ENCODE peak calls at places on chromosome 15, in six cellular contexts. Z is HCT116, R is HepG2, W is K562, F is H1, D is GM12878. H is an unnamed sample. For H3K4me1, the result is how much of the 10 kb centered on the place peaks cover.

GRCh38 chr15:37102315-37103021 is 2.1 kb upstream of the MEIS2 start:
- DNase-seq in D (no peak), W (peak), Z (no peak), R (no peak), F (peak), H (no peak)

GRCh38 chr15:58932791-58933310 is 628 bp downstream of the SLTM start:
- DNase-seq in W (peak), D (no peak), Z (no peak), R (no peak), F (no peak), H (no peak)

GRCh38 chr15:40469776-40470390 is 901 bp upstream of the CHST14 start:
- DNase-seq in W (no peak), F (no peak), R (no peak), Z (no peak), D (no peak), H (no peak)

GRCh38 chr15:74130089-74130848 is at the start of gene ISLR2:
- DNase-seq in D (no peak), Z (no peak), W (no peak), R (no peak), F (no peak), H (no peak)

GRCh38 chr15:31398677-31399260 is 72.1 kb downstream of the KLF13 start:
- DNase-seq in R (peak), F (no peak), D (no peak), Z (no peak), W (no peak), H (no peak)

GRCh38 chr15:31111091-31111647 is 9.6 kb upstream of the TRPM1 start:
- DNase-seq in Z (no peak), R (no peak), F (no peak), W (no peak), D (no peak), H (no peak)

GRCh38 chr15:88912500-88912921 is 668 bp downstream of the MFGE8 start:
- DNase-seq in F (no peak), R (no peak), D (no peak), Z (no peak), W (peak), H (no peak)

GRCh38 chr15:74408385-74408784 is 25.4 kb downstream of the SEMA7A start:
- DNase-seq in Z (no peak), R (no peak), W (no peak), F (no peak), D (no peak), H (no peak)

GRCh38 chr15:100355342-100355741 is 13.6 kb upstream of the ADAMTS17 start:
- DNase-seq in Z (no peak), R (no peak), D (no peak), W (no peak), F (no peak), H (no peak)

GRCh38 chr15:70214266-70214665 is 116.5 kb upstream of the TLE3 start:
- DNase-seq in F (no peak), R (no peak), D (no peak), Z (no peak), W (no peak), H (no peak)

GRCh38 chr15:101256756-101257155 is 4.9 kb upstream of the CHSY1 start:
- DNase-seq in D (no peak), Z (no peak), F (no peak), R (no peak), W (no peak), H (no peak)

GRCh38 chr15:67110400-67110799 is 45.0 kb downstream of the SMAD3 start:
- DNase-seq in F (no peak), R (no peak), D (peak), Z (no peak), W (no peak), H (no peak)

GRCh38 chr15:55256281-55257013 is 33.2 kb downstream of the RAB27A start:
- DNase-seq in F (no peak), Z (no peak), W (no peak), R (peak), D (no peak), H (no peak)

GRCh38 chr15:34154725-34155204 is 52.9 kb downstream of the PGBD4 start:
- DNase-seq in F (no peak), W (no peak), Z (peak), R (no peak), D (no peak), H (no peak)

GRCh38 chr15:100309984-100310291 is 31.8 kb downstream of the ADAMTS17 start:
- DNase-seq in W (no peak), Z (no peak), R (no peak), F (no peak), D (no peak), H (no peak)

GRCh38 chr15:93088200-93088980 is 621 bp downstream of the RGMA start:
- DNase-seq in W (no peak), D (no peak), Z (no peak), F (peak), R (no peak), H (no peak)

GRCh38 chr15:87881001-87881400 is 375.5 kb downstream of the NTRK3 start:
- DNase-seq in D (no peak), F (no peak), W (no peak), Z (no peak), R (no peak), H (no peak)

GRCh38 chr15:45715528-45715927 is 80.7 kb downstream of the SQOR start:
- DNase-seq in D (no peak), R (no peak), Z (no peak), F (no peak), W (no peak), H (no peak)

GRCh38 chr15:52101542-52102340 is 10.8 kb downstream of the BCL2L10 start:
- DNase-seq in W (no peak), F (no peak), R (no peak), Z (no peak), D (peak), H (no peak)

GRCh38 chr15:91942676-91943417 is 89.3 kb downstream of the SLCO3A1 start:
- DNase-seq in R (peak), F (no peak), Z (peak), D (no peak), W (no peak), H (no peak)

GRCh38 chr15:72179950-72180581 is 17.5 kb downstream of the GRAMD2A start:
- DNase-seq in D (no peak), Z (no peak), W (no peak), F (no peak), R (peak), H (no peak)

GRCh38 chr15:45891766-45892165 is 256.9 kb downstream of the SQOR start:
- DNase-seq in W (no peak), R (no peak), Z (no peak), F (no peak), D (no peak), H (no peak)

GRCh38 chr15:34436956-34437442 is 609 bp downstream of the GOLGA8A start:
- DNase-seq in R (peak), Z (no peak), D (no peak), F (no peak), W (peak), H (no peak)

GRCh38 chr15:100635406-100636071 is 33.1 kb downstream of the ASB7 start:
- DNase-seq in R (no peak), F (no peak), W (no peak), D (no peak), Z (no peak), H (peak)

GRCh38 chr15:46277994-46278885 is 643.4 kb downstream of the SQOR start:
- DNase-seq in D (no peak), W (no peak), F (no peak), Z (no peak), R (no peak), H (no peak)

GRCh38 chr15:92418864-92419263 is 25.2 kb downstream of the ST8SIA2 start:
- DNase-seq in D (no peak), R (no peak), W (no peak), F (no peak), Z (no peak), H (no peak)

GRCh38 chr15:57298204-57298603 is 78.1 kb upstream of the CGNL1 start:
- DNase-seq in D (no peak), F (no peak), Z (no peak), W (no peak), R (no peak), H (no peak)

GRCh38 chr15:84868037-84868880 is 16.2 kb upstream of the SLC28A1 start:
- DNase-seq in D (no peak), R (no peak), Z (no peak), F (no peak), W (no peak), H (no peak)

GRCh38 chr15:25668236-25668635 is 194.9 kb downstream of the ATP10A start:
- DNase-seq in F (no peak), R (no peak), D (no peak), Z (no peak), W (no peak), H (no peak)

GRCh38 chr15:25670025-25670554 is 193.0 kb downstream of the ATP10A start:
- DNase-seq in W (no peak), Z (no peak), D (no peak), F (peak), R (no peak), H (peak)

GRCh38 chr15:25667829-25668228 is 195.3 kb downstream of the ATP10A start:
- DNase-seq in D (no peak), R (no peak), Z (no peak), W (no peak), F (no peak), H (no peak)

GRCh38 chr15:25671132-25671531 is 192.0 kb downstream of the ATP10A start:
- DNase-seq in D (no peak), Z (no peak), R (no peak), W (no peak), F (no peak), H (no peak)

DNA sequence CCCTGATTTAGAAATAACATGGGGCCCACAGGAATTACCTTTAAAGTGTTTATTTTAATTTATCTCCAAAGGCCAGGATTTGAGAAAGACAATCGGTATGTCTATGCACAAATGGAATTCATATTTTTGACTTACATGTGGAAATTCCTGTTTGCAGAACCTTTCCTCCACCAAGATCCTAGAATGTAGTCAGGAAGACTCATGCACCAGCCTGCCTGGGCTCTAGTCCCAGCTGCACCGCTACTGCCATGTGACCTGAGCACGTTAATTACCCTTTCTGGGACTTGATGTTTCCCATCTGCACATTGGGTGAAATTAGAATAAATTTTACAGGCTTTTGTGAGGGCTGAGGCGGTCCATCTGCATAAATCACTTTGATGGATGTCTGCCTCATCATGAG is 194.2 kb downstream of the ATP10A start:
- DNase-seq in R (no peak), W (no peak), D (no peak), F (no peak), Z (no peak), H (no peak)
- H3K4me1 ChIP-seq in R (under half), W (under half), D (under half), F (under half), Z (under half), H (under half)

GRCh38 chr15:68993276-68993675 is 21.2 kb upstream of the NOX5 start:
- DNase-seq in R (no peak), Z (no peak), D (no peak), W (no peak), F (no peak), H (no peak)

GRCh38 chr15:68992696-68993095 is 21.8 kb upstream of the NOX5 start:
- DNase-seq in W (no peak), D (no peak), F (no peak), Z (no peak), R (no peak), H (no peak)

GRCh38 chr15:68994981-68995753 is 19.3 kb upstream of the NOX5 start:
- DNase-seq in Z (no peak), D (no peak), R (no peak), W (no peak), F (no peak), H (no peak)

GRCh38 chr15:68995754-68996141 is 18.7 kb upstream of the NOX5 start:
- DNase-seq in W (no peak), F (no peak), D (no peak), R (no peak), Z (no peak), H (no peak)

GRCh38 chr15:68994149-68994548 is 20.3 kb upstream of the NOX5 start:
- DNase-seq in F (peak), Z (no peak), W (no peak), D (no peak), R (no peak), H (no peak)
- TF ChIP-seq ZNF274 in F (no peak), Z (no peak), W (no peak), D (no peak), R (no peak), H (no peak)

GRCh38 chr15:78079296-78080087 is 2.0 kb upstream of the TBC1D2B start:
- DNase-seq in Z (no peak), F (no peak), W (no peak), R (no peak), D (no peak), H (no peak)
- H3K4me1 ChIP-seq in Z (under half), F (under half), W (under half), R (half or more), D (under half), H (under half)

GRCh38 chr15:28944286-28944685 is 58.5 kb downstream of the APBA2 start:
- DNase-seq in R (no peak), Z (no peak), W (no peak), F (no peak), D (no peak), H (no peak)
- TF ChIP-seq ZNF274 in R (no peak), Z (no peak), W (no peak), F (no peak), D (no peak), H (no peak)